ENCODE peak calls at places on chromosomes 5 and 9, in ten cellular contexts. S is T-helper 1 cell, Q is ureter, T is BJ, U is NCI-H2081, X is globus pallidus, R is tibial artery, K is HAP-1, V is amygdala, E is HuH-7.5. N is an unnamed sample.

GRCh38 chr9:130200038-130200979 is 28.1 kb downstream of the NCS1 start:
- DNase-seq in S (no peak), Q (no peak), T (no peak), U (no peak), X (peak), R (peak), K (no peak), V (no peak), E (no peak), N (no peak)

GRCh38 chr5:66518052-66518451 is 78.1 kb upstream of the MAST4 start:
- DNase-seq in S (no peak), Q (no peak), T (no peak), U (no peak), X (no peak), R (no peak), K (no peak), V (no peak), E (no peak), N (no peak)

GRCh38 chr9:30982301-30982700 is 1402.1 kb upstream of the ACO1 start:
- DNase-seq in S (no peak), Q (no peak), T (no peak), U (no peak), X (no peak), R (no peak), K (no peak), V (no peak), E (no peak), N (no peak)

GRCh38 chr9:110777201-110777842 is 108.7 kb downstream of the MUSK start:
- DNase-seq in S (no peak), Q (no peak), T (no peak), U (no peak), X (peak), R (no peak), K (no peak), V (no peak), E (no peak), N (peak)

GRCh38 chr9:90854637-90855036 is 53.0 kb downstream of the SYK start:
- DNase-seq in S (no peak), Q (no peak), T (no peak), U (no peak), X (no peak), R (no peak), K (no peak), V (no peak), E (no peak), N (no peak)

GRCh38 chr5:134465856-134466240 is 54.2 kb upstream of the CDKN2AIPNL start:
- DNase-seq in S (peak), Q (peak), T (no peak), U (peak), X (peak), R (peak), K (peak), V (peak), E (peak), N (peak)

GRCh38 chr5:126348855-126349635 is 74.2 kb upstream of the GRAMD2B start:
- DNase-seq in S (no peak), Q (no peak), T (no peak), U (no peak), X (no peak), R (no peak), K (peak), V (no peak), E (no peak), N (no peak)

GRCh38 chr5:34519489-34520220 is 136.5 kb upstream of the RAI14 start:
- DNase-seq in S (no peak), Q (no peak), T (no peak), U (no peak), X (no peak), R (no peak), K (no peak), V (no peak), E (no peak), N (no peak)

GRCh38 chr9:27440888-27441740 is 83.0 kb upstream of the IFNK start:
- DNase-seq in S (no peak), Q (no peak), T (no peak), U (no peak), X (no peak), R (no peak), K (no peak), V (no peak), E (no peak), N (peak)

GRCh38 chr5:139636975-139637408 is 11.2 kb upstream of the CXXC5 start:
- DNase-seq in S (no peak), Q (no peak), T (no peak), U (no peak), X (no peak), R (no peak), K (no peak), V (no peak), E (no peak), N (peak)

GRCh38 chr9:133254471-133254870 is 20.5 kb downstream of the ABO start:
- DNase-seq in S (no peak), Q (no peak), T (no peak), U (no peak), X (no peak), R (no peak), K (no peak), V (no peak), E (no peak), N (no peak)

GRCh38 chr5:33148076-33148501 is 292.7 kb upstream of the TARS1 start:
- DNase-seq in S (no peak), Q (no peak), T (peak), U (no peak), X (no peak), R (no peak), K (no peak), V (no peak), E (peak), N (peak)

GRCh38 chr9:97594414-97594921 is 38.7 kb downstream of the TSTD2 start:
- DNase-seq in S (no peak), Q (no peak), T (no peak), U (peak), X (no peak), R (no peak), K (no peak), V (no peak), E (no peak), N (no peak)

GRCh38 chr9:86116425-86116824 is 17.1 kb upstream of the GOLM1 start:
- DNase-seq in S (no peak), Q (peak), T (no peak), U (no peak), X (no peak), R (no peak), K (no peak), V (no peak), E (no peak), N (no peak)

GRCh38 chr5:130158036-130158435 is 253.8 kb downstream of the CHSY3 start:
- DNase-seq in S (no peak), Q (no peak), T (no peak), U (no peak), X (no peak), R (no peak), K (no peak), V (no peak), E (no peak), N (no peak)

GRCh38 chr9:98227883-98228282 is 27.6 kb downstream of the TBC1D2 start:
- DNase-seq in S (no peak), Q (no peak), T (no peak), U (no peak), X (no peak), R (no peak), K (peak), V (no peak), E (no peak), N (no peak)

GRCh38 chr5:125034331-125034730 is 287.9 kb upstream of the ZNF608 start:
- DNase-seq in S (no peak), Q (no peak), T (no peak), U (no peak), X (no peak), R (no peak), K (no peak), V (no peak), E (no peak), N (no peak)

GRCh38 chr9:100277166-100277979 is 75.4 kb downstream of the TEX10 start:
- DNase-seq in S (no peak), Q (no peak), T (no peak), U (no peak), X (no peak), R (no peak), K (no peak), V (no peak), E (no peak), N (no peak)

GRCh38 chr9:36880075-36880474 is 154.0 kb downstream of the PAX5 start:
- DNase-seq in S (no peak), Q (no peak), T (no peak), U (no peak), X (no peak), R (no peak), K (no peak), V (no peak), E (no peak), N (no peak)

GRCh38 chr9:116506685-116507084 is 180.4 kb upstream of the TRIM32 start:
- DNase-seq in S (no peak), Q (no peak), T (no peak), U (no peak), X (no peak), R (no peak), K (no peak), V (no peak), E (no peak), N (no peak)

GRCh38 chr9:16245756-16246440 is 624.6 kb downstream of the BNC2 start:
- DNase-seq in S (no peak), Q (no peak), T (no peak), U (no peak), X (no peak), R (peak), K (no peak), V (no peak), E (no peak), N (no peak)

GRCh38 chr5:1363160-1363559 is 18.3 kb upstream of the CLPTM1L start:
- DNase-seq in S (no peak), Q (no peak), T (no peak), U (no peak), X (no peak), R (no peak), K (peak), V (no peak), E (no peak), N (no peak)

GRCh38 chr9:78235296-78235770 is 542 bp upstream of the CEP78 start:
- DNase-seq in S (no peak), Q (no peak), T (no peak), U (no peak), X (no peak), R (no peak), K (no peak), V (no peak), E (no peak), N (no peak)

GRCh38 chr5:88829773-88830172 is 53.2 kb downstream of the MEF2C start:
- DNase-seq in S (no peak), Q (no peak), T (no peak), U (no peak), X (no peak), R (no peak), K (no peak), V (no peak), E (no peak), N (peak)

GRCh38 chr5:464446-464842 is 21.5 kb downstream of the EXOC3 start:
- DNase-seq in S (no peak), Q (no peak), T (no peak), U (no peak), X (no peak), R (no peak), K (no peak), V (no peak), E (no peak), N (no peak)

GRCh38 chr5:56698463-56699381 is 116.6 kb upstream of the MAP3K1 start:
- DNase-seq in S (no peak), Q (no peak), T (no peak), U (peak), X (no peak), R (no peak), K (no peak), V (no peak), E (no peak), N (no peak)

GRCh38 chr5:181223729-181224389 is 778 bp downstream of the TRIM41 start:
- DNase-seq in S (no peak), Q (no peak), T (no peak), U (no peak), X (no peak), R (no peak), K (peak), V (no peak), E (no peak), N (no peak)

GRCh38 chr5:5492087-5492933 is 69.8 kb downstream of the ICE1 start:
- DNase-seq in S (peak), Q (no peak), T (no peak), U (peak), X (peak), R (no peak), K (peak), V (no peak), E (peak), N (peak)

GRCh38 chr5:138717399-138717798 is 35.8 kb upstream of the CTNNA1 start:
- DNase-seq in S (no peak), Q (no peak), T (no peak), U (no peak), X (no peak), R (no peak), K (no peak), V (no peak), E (no peak), N (no peak)

GRCh38 chr9:77457916-77458592 is 190.1 kb downstream of the GNA14 start:
- DNase-seq in S (peak), Q (peak), T (peak), U (peak), X (peak), R (no peak), K (peak), V (peak), E (peak), N (peak)

GRCh38 chr9:14517154-14517906 is 175.9 kb downstream of the ZDHHC21 start:
- DNase-seq in S (no peak), Q (no peak), T (no peak), U (no peak), X (no peak), R (no peak), K (no peak), V (no peak), E (no peak), N (no peak)

GRCh38 chr9:93260290-93261066 is 76.5 kb downstream of the WNK2 start:
- DNase-seq in S (no peak), Q (peak), T (no peak), U (no peak), X (no peak), R (peak), K (peak), V (no peak), E (no peak), N (no peak)

GRCh38 chr5:139698461-139699146 is 50.5 kb downstream of the CXXC5 start:
- DNase-seq in S (no peak), Q (peak), T (no peak), U (no peak), X (peak), R (peak), K (peak), V (peak), E (no peak), N (no peak)